ENCODE peak calls at places on chromosomes 12 and 14, in four cellular contexts. E is GM12878, L is A549, H is HepG2. F is an unnamed sample.

GRCh38 chr12:66060361-66060907 is 70.1 kb downstream of the LLPH start:
- DNase-seq in H (no peak), L (no peak), E (no peak), F (no peak)

GRCh38 chr14:90785474-90785873 is 30.8 kb downstream of the TTC7B start:
- DNase-seq in H (no peak), E (no peak), L (no peak), F (peak)

GRCh38 chr12:65607271-65607880 is 216.9 kb upstream of the HMGA2 start:
- DNase-seq in E (no peak), H (no peak), L (no peak), F (no peak)

GRCh38 chr12:103799504-103800251 is 41.4 kb downstream of the NT5DC3 start:
- DNase-seq in L (peak), H (peak), E (no peak), F (no peak)

GRCh38 chr12:131507881-131508280 is 203.0 kb upstream of the SFSWAP start:
- DNase-seq in H (no peak), E (no peak), L (no peak), F (no peak)

GRCh38 chr14:22280497-22281321 is 308.3 kb downstream of the DAD1 start:
- DNase-seq in E (no peak), H (no peak), L (no peak), F (no peak)

GRCh38 chr12:42609605-42610004 is 20.1 kb upstream of the PRICKLE1 start:
- DNase-seq in E (no peak), H (no peak), L (no peak), F (no peak)

GRCh38 chr14:97024300-97024699 is 227.1 kb downstream of the VRK1 start:
- DNase-seq in E (no peak), L (no peak), H (no peak), F (no peak)

GRCh38 chr12:69925291-69925690 is 100.3 kb downstream of the MYRFL start:
- DNase-seq in E (no peak), H (peak), L (no peak), F (no peak)

GRCh38 chr12:131591714-131592709 is 118.9 kb upstream of the SFSWAP start:
- DNase-seq in L (no peak), H (no peak), E (no peak), F (no peak)

GRCh38 chr12:73308079-73308478 is 1035.9 kb downstream of the TRHDE start:
- DNase-seq in E (no peak), L (no peak), H (no peak), F (no peak)

GRCh38 chr14:60845523-60845922 is 111.0 kb downstream of the MNAT1 start:
- DNase-seq in E (peak), H (no peak), L (no peak), F (no peak)

GRCh38 chr12:105888696-105889095 is 250.1 kb downstream of the NUAK1 start:
- DNase-seq in H (no peak), E (no peak), L (no peak), F (no peak)

GRCh38 chr14:67694791-67695393 is 672 bp downstream of the RDH11 start:
- DNase-seq in L (peak), H (peak), E (peak), F (peak)
- TF ChIP-seq ESRRA in L (no peak), H (no peak), E (no peak), F (no peak)

GRCh38 chr12:96454396-96454795 is 35.0 kb upstream of the CFAP54 start:
- DNase-seq in E (no peak), L (no peak), H (no peak), F (no peak)

GRCh38 chr12:96456265-96456974 is 33.0 kb upstream of the CFAP54 start:
- DNase-seq in L (no peak), H (no peak), E (peak), F (no peak)

GRCh38 chr12:96462571-96463280 is 26.7 kb upstream of the CFAP54 start:
- DNase-seq in E (no peak), H (no peak), L (no peak), F (no peak)

GRCh38 chr12:96452271-96452922 is 37.0 kb upstream of the CFAP54 start:
- DNase-seq in E (no peak), H (no peak), L (no peak), F (no peak)

GRCh38 chr12:96457191-96457930 is 32.0 kb upstream of the CFAP54 start:
- DNase-seq in E (no peak), L (no peak), H (no peak), F (no peak)
- TF ChIP-seq USF2 in E (no peak), L (no peak), H (no peak), F (no peak)

GRCh38 chr12:27505124-27505523 is 18.9 kb upstream of the PPFIBP1 start:
- DNase-seq in H (no peak), E (no peak), L (no peak), F (no peak)
- TF ChIP-seq ESRRA in H (no peak), E (no peak), L (no peak), F (no peak)

GRCh38 chr12:1094714-1095113 is 103.7 kb downstream of the ERC1 start:
- DNase-seq in E (peak), L (no peak), H (no peak), F (no peak)

GRCh38 chr12:1091350-1091749 is 100.3 kb downstream of the ERC1 start:
- DNase-seq in L (no peak), E (no peak), H (no peak), F (no peak)

GRCh38 chr12:1099158-1099557 is 108.1 kb downstream of the ERC1 start:
- DNase-seq in H (no peak), L (no peak), E (peak), F (no peak)

DNA sequence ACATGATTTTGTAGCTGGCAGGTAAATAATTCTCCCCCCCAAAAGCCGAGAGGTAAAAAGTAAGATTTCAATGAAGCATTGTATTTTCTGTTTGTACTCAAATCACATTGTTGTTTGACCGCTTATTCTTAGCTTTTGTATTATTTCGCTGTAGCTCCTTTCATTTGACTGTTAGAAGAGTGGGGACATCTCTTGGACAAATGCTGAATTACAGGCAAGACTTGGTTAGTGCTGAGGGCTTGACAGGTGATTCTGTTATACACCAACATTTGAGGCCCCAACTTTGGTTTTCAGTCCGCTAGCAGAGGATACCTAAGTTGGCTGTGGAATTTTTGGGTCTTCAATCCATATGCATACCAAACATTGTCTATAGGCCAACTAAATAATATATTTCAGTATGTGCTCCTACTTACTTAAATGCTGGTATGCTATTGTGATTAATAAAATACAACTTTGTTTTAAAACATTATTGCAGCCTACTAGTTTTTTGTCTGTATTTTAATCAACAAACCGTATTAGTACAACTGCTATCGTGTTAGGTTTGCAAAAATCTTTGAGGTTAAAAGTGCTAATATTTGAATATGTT is 102.2 kb downstream of the ERC1 start:
- DNase-seq in L (peak), E (no peak), H (peak), F (no peak)
- TF ChIP-seq USF2 in L (no peak), E (no peak), H (no peak), F (no peak)

GRCh38 chr12:130444081-130444480 is 106.4 kb downstream of the PIWIL1 start:
- DNase-seq in H (no peak), L (no peak), E (no peak), F (no peak)
- TF ChIP-seq ESRRA in H (no peak), L (no peak), E (no peak), F (no peak)

GRCh38 chr12:29072631-29073030 is 76.4 kb upstream of the FAR2 start:
- DNase-seq in E (no peak), L (no peak), H (no peak), F (no peak)
- TF ChIP-seq USF2 in E (no peak), L (no peak), H (no peak), F (no peak)

DNA sequence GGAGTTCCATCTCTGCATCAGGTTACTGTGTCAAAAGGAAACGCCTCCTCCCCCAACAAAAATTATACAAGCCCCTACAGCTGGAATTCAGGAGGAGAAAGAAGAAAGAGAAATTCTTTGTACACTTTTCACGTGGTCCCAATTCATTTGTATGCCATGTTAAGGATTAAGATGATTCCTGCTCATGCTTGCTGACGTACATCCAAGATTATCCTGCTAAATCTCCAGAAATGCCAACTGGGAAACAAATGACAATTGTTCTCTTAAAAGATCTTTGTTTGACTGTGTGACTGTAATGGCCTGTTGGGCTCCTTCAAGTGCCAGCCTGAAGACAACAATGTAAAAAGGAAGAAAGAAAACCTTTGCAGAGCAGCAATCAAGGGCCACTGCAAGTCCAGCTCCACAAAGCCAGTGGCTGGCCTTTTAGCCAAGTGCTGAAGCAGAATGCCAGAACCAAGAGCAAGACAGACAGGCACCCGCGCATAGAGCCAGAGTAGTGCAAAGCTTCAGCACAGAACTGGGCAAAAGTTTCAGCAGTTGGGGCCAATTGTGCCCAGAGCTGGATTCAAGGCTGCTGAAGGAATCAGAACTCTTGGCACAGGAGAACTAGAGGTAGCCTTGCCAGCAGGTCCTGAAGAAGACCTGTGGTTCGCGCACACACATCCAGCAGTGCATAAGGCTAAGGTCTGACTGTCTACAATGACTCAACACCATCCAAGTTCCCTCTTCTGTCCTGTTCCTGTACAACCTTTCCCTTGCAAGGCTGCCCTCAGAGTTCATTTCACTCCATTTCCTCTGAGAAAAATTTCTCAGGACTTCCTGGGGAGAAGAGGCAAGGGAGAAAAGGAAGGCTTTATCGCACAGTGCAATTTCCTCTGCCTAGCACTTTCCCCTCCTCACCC is 209.7 kb upstream of the BMP4 start:
- DNase-seq in L (no peak), E (no peak), H (no peak), F (no peak)
- TF ChIP-seq ESRRA in L (no peak), E (no peak), H (no peak), F (no peak)

GRCh38 chr14:76844223-76844622 is 18.0 kb downstream of the LRRC74A start:
- DNase-seq in L (peak), E (no peak), H (no peak), F (no peak)
- TF ChIP-seq USF2 in L (no peak), E (no peak), H (no peak), F (peak)

F was measured in WTC11.